ENCODE peak calls at places on chromosomes 16 and 17, in ten cellular contexts. One of them, this sample, is unnamed.

GRCh38 chr17:70624208-70624607 is 454.9 kb downstream of the KCNJ2 start:
- DNase-seq in activated CD4-positive, alpha-beta T cell treated with anti-CD3 and anti-CD28 coated beads, Interleukin-2, amount 50 U/mL, for 48 hours: no peak
- DNase-seq in NCI-H748 treated with DMSO at 0.1 percent for 48 hours: no peak
- DNase-seq in ureter: no peak
- DNase-seq in stimulated activated CD4-positive, alpha-beta T cell treated with anti-CD3 and anti-CD28 coated beads, Interleukin-1b, Interleukin-23, amount 100 ng/mL, for 1 hour: no peak
- DNase-seq in cardiac muscle cell: no peak
- DNase-seq in ovary: no peak
- DNase-seq in kidney epithelial cell: no peak
- DNase-seq in bronchial epithelial cell: no peak
- DNase-seq in Calu3: no peak
- DNase-seq in this sample: no peak

GRCh38 chr16:74073471-74073870 is 223.1 kb upstream of the PSMD7 start:
- DNase-seq in activated CD4-positive, alpha-beta T cell treated with anti-CD3 and anti-CD28 coated beads, Interleukin-2, amount 50 U/mL, for 48 hours: no peak
- DNase-seq in NCI-H748 treated with DMSO at 0.1 percent for 48 hours: no peak
- DNase-seq in ureter: no peak
- DNase-seq in stimulated activated CD4-positive, alpha-beta T cell treated with anti-CD3 and anti-CD28 coated beads, Interleukin-1b, Interleukin-23, amount 100 ng/mL, for 1 hour: no peak
- DNase-seq in cardiac muscle cell: no peak
- DNase-seq in ovary: no peak
- DNase-seq in kidney epithelial cell: no peak
- DNase-seq in bronchial epithelial cell: no peak
- DNase-seq in Calu3: no peak
- DNase-seq in this sample: no peak

GRCh38 chr16:89616576-89617437 is 3.4 kb downstream of the DPEP1 start:
- DNase-seq in activated CD4-positive, alpha-beta T cell treated with anti-CD3 and anti-CD28 coated beads, Interleukin-2, amount 50 U/mL, for 48 hours: no peak
- DNase-seq in NCI-H748 treated with DMSO at 0.1 percent for 48 hours: no peak
- DNase-seq in ureter: no peak
- DNase-seq in stimulated activated CD4-positive, alpha-beta T cell treated with anti-CD3 and anti-CD28 coated beads, Interleukin-1b, Interleukin-23, amount 100 ng/mL, for 1 hour: no peak
- DNase-seq in cardiac muscle cell: no peak
- DNase-seq in ovary: no peak
- DNase-seq in kidney epithelial cell: no peak
- DNase-seq in bronchial epithelial cell: no peak
- DNase-seq in Calu3: no peak
- DNase-seq in this sample: no peak

GRCh38 chr17:76469991-76470739 is 2.8 kb downstream of the AANAT start:
- DNase-seq in activated CD4-positive, alpha-beta T cell treated with anti-CD3 and anti-CD28 coated beads, Interleukin-2, amount 50 U/mL, for 48 hours: no peak
- DNase-seq in NCI-H748 treated with DMSO at 0.1 percent for 48 hours: no peak
- DNase-seq in ureter: no peak
- DNase-seq in stimulated activated CD4-positive, alpha-beta T cell treated with anti-CD3 and anti-CD28 coated beads, Interleukin-1b, Interleukin-23, amount 100 ng/mL, for 1 hour: no peak
- DNase-seq in cardiac muscle cell: peak; percentile 31
- DNase-seq in ovary: no peak
- DNase-seq in kidney epithelial cell: no peak
- DNase-seq in bronchial epithelial cell: no peak
- DNase-seq in Calu3: no peak
- DNase-seq in this sample: no peak

GRCh38 chr17:2053380-2054261 is 1.3 kb upstream of the HIC1 start:
- DNase-seq in activated CD4-positive, alpha-beta T cell treated with anti-CD3 and anti-CD28 coated beads, Interleukin-2, amount 50 U/mL, for 48 hours: peak; percentile 84
- DNase-seq in NCI-H748 treated with DMSO at 0.1 percent for 48 hours: peak; percentile 63
- DNase-seq in ureter: peak; percentile 83
- DNase-seq in stimulated activated CD4-positive, alpha-beta T cell treated with anti-CD3 and anti-CD28 coated beads, Interleukin-1b, Interleukin-23, amount 100 ng/mL, for 1 hour: no peak
- DNase-seq in cardiac muscle cell: peak; percentile 78
- DNase-seq in ovary: peak; percentile 92
- DNase-seq in kidney epithelial cell: no peak
- DNase-seq in bronchial epithelial cell: no peak
- DNase-seq in Calu3: peak; percentile 65
- DNase-seq in this sample: peak; percentile 86

GRCh38 chr17:44575408-44575807 is 18.1 kb downstream of the FZD2 start:
- DNase-seq in activated CD4-positive, alpha-beta T cell treated with anti-CD3 and anti-CD28 coated beads, Interleukin-2, amount 50 U/mL, for 48 hours: no peak
- DNase-seq in NCI-H748 treated with DMSO at 0.1 percent for 48 hours: no peak
- DNase-seq in ureter: no peak
- DNase-seq in stimulated activated CD4-positive, alpha-beta T cell treated with anti-CD3 and anti-CD28 coated beads, Interleukin-1b, Interleukin-23, amount 100 ng/mL, for 1 hour: no peak
- DNase-seq in cardiac muscle cell: no peak
- DNase-seq in ovary: no peak
- DNase-seq in kidney epithelial cell: no peak
- DNase-seq in bronchial epithelial cell: no peak
- DNase-seq in Calu3: no peak
- DNase-seq in this sample: no peak

GRCh38 chr17:79537686-79538085 is 73.2 kb downstream of the RBFOX3 start:
- DNase-seq in activated CD4-positive, alpha-beta T cell treated with anti-CD3 and anti-CD28 coated beads, Interleukin-2, amount 50 U/mL, for 48 hours: no peak
- DNase-seq in NCI-H748 treated with DMSO at 0.1 percent for 48 hours: no peak
- DNase-seq in ureter: no peak
- DNase-seq in stimulated activated CD4-positive, alpha-beta T cell treated with anti-CD3 and anti-CD28 coated beads, Interleukin-1b, Interleukin-23, amount 100 ng/mL, for 1 hour: no peak
- DNase-seq in cardiac muscle cell: no peak
- DNase-seq in ovary: no peak
- DNase-seq in kidney epithelial cell: no peak
- DNase-seq in bronchial epithelial cell: no peak
- DNase-seq in Calu3: no peak
- DNase-seq in this sample: no peak

GRCh38 chr16:81513204-81514040 is 68.8 kb downstream of the CMIP start:
- DNase-seq in activated CD4-positive, alpha-beta T cell treated with anti-CD3 and anti-CD28 coated beads, Interleukin-2, amount 50 U/mL, for 48 hours: no peak
- DNase-seq in NCI-H748 treated with DMSO at 0.1 percent for 48 hours: no peak
- DNase-seq in ureter: no peak
- DNase-seq in stimulated activated CD4-positive, alpha-beta T cell treated with anti-CD3 and anti-CD28 coated beads, Interleukin-1b, Interleukin-23, amount 100 ng/mL, for 1 hour: no peak
- DNase-seq in cardiac muscle cell: peak; percentile 38
- DNase-seq in ovary: peak; percentile 69
- DNase-seq in kidney epithelial cell: no peak
- DNase-seq in bronchial epithelial cell: no peak
- DNase-seq in Calu3: peak; percentile 51
- DNase-seq in this sample: peak; percentile 87

GRCh38 chr16:10878644-10879498 is 1.9 kb downstream of the CIITA start:
- DNase-seq in activated CD4-positive, alpha-beta T cell treated with anti-CD3 and anti-CD28 coated beads, Interleukin-2, amount 50 U/mL, for 48 hours: peak; percentile 35
- DNase-seq in NCI-H748 treated with DMSO at 0.1 percent for 48 hours: no peak
- DNase-seq in ureter: peak; percentile 65
- DNase-seq in stimulated activated CD4-positive, alpha-beta T cell treated with anti-CD3 and anti-CD28 coated beads, Interleukin-1b, Interleukin-23, amount 100 ng/mL, for 1 hour: no peak
- DNase-seq in cardiac muscle cell: no peak
- DNase-seq in ovary: peak; percentile 28
- DNase-seq in kidney epithelial cell: no peak
- DNase-seq in bronchial epithelial cell: peak; percentile 18
- DNase-seq in Calu3: peak; percentile 67
- DNase-seq in this sample: peak; percentile 11